ENCODE peak calls at places on chromosomes 4 and X, in five cellular contexts. C is SK-MEL-5; P is testis; D is activated T-helper 1 cell treated with anti-CD3 and anti-CD28 coated beads, Interleukin-12 subunit alpha, Interleukin-12 subunit beta, Interleukin-2, Interleukin-4 antibody, amounts not matched to agents 30 ng/mL and 10 ng/mL and 1 ng/mL, durations not matched to agents 14 hours and 24 hours and 36 hours; N is tibial artery. K is an unnamed sample.

GRCh38 chr4:86959588-86960500 is 25.0 kb downstream of the AFF1 start:
- DNase-seq in C (no peak), P (no peak), D (no peak), N (no peak), K (no peak)

GRCh38 chrX:148784137-148784536 is 283.7 kb downstream of the AFF2 start:
- DNase-seq in C (no peak), P (no peak), D (no peak), N (no peak), K (no peak)

GRCh38 chr4:24659241-24659961 is 75.0 kb upstream of the DHX15 start:
- DNase-seq in C (peak; percentile 26), P (peak; percentile 70), D (no peak), N (no peak), K (no peak)

GRCh38 chr4:41725254-41725653 is 23.3 kb downstream of the PHOX2B start:
- DNase-seq in C (peak; percentile 5), P (peak; percentile 23), D (no peak), N (no peak), K (no peak)

GRCh38 chr4:165016971-165017370 is 14.8 kb upstream of the TRIM60 start:
- DNase-seq in C (peak; percentile 61), P (no peak), D (no peak), N (no peak), K (no peak)

GRCh38 chrX:110667706-110668105 is 127.9 kb downstream of the CHRDL1 start:
- DNase-seq in C (no peak), P (no peak), D (no peak), N (no peak), K (no peak)

GRCh38 chr4:130603043-130603442 is 1507.1 kb downstream of the C4orf33 start:
- DNase-seq in C (peak; percentile 4), P (no peak), D (no peak), N (no peak), K (no peak)

GRCh38 chrX:40474205-40474626 is 106.6 kb upstream of the ATP6AP2 start:
- DNase-seq in C (no peak), P (no peak), D (no peak), N (no peak), K (no peak)

GRCh38 chrX:39886282-39886681 is 211.5 kb downstream of the BCOR start:
- DNase-seq in C (no peak), P (peak; percentile 81), D (no peak), N (no peak), K (no peak)

GRCh38 chr4:186823989-186824388 is 100.3 kb upstream of the FAT1 start:
- DNase-seq in C (no peak), P (no peak), D (no peak), N (no peak), K (no peak)

GRCh38 chr4:77819836-77820679 is 890 bp upstream of the CNOT6L start:
- DNase-seq in C (peak; percentile 74), P (peak; percentile 96), D (peak; percentile 92), N (peak; percentile 89), K (peak; percentile 97)

GRCh38 chrX:373641-374471 is 12.9 kb downstream of the PPP2R3B start:
- DNase-seq in C (no peak), P (peak; percentile 36), D (peak; percentile 29), N (no peak), K (no peak)

GRCh38 chrX:16458208-16458607 is 191.8 kb upstream of the S100G start:
- DNase-seq in C (no peak), P (no peak), D (no peak), N (no peak), K (no peak)

GRCh38 chr4:105058177-105058812 is 88.4 kb upstream of the TET2 start:
- DNase-seq in C (no peak), P (no peak), D (no peak), N (no peak), K (no peak)

GRCh38 chr4:8541981-8542715 is 38.0 kb upstream of the GPR78 start:
- DNase-seq in C (no peak), P (no peak), D (no peak), N (no peak), K (no peak)

GRCh38 chr4:86302242-86302641 is 57.6 kb downstream of the MAPK10 start:
- DNase-seq in C (no peak), P (peak; percentile 16), D (no peak), N (peak; percentile 22), K (no peak)

GRCh38 chr4:139665690-139666529 is at the start of gene MGST2:
- DNase-seq in C (peak; percentile 54), P (peak; percentile 87), D (peak; percentile 22), N (peak; percentile 78), K (no peak)

GRCh38 chrX:93673056-93673868 is at the start of gene NAP1L3:
- DNase-seq in C (peak; percentile 83), P (peak; percentile 88), D (peak; percentile 29), N (peak; percentile 49), K (peak; percentile 55)

GRCh38 chr4:16168710-16169388 is 57.4 kb downstream of the TAPT1 start:
- DNase-seq in C (no peak), P (no peak), D (no peak), N (no peak), K (no peak)

GRCh38 chrX:21638311-21638710 is 19.8 kb downstream of the KLHL34 start:
- DNase-seq in C (no peak), P (no peak), D (no peak), N (no peak), K (no peak)

GRCh38 chr4:83118869-83119268 is 4.3 kb upstream of the PLAC8 start:
- DNase-seq in C (no peak), P (no peak), D (no peak), N (no peak), K (no peak)

GRCh38 chr4:1398686-1399507 is 7.3 kb downstream of the NKX1-1 start:
- DNase-seq in C (no peak), P (no peak), D (no peak), N (peak; percentile 12), K (no peak)

GRCh38 chr4:177348348-177348747 is 38.7 kb downstream of the NEIL3 start:
- DNase-seq in C (no peak), P (no peak), D (no peak), N (no peak), K (no peak)

GRCh38 chrX:137575596-137576255 is 9.8 kb downstream of the ZIC3 start:
- DNase-seq in C (no peak), P (no peak), D (no peak), N (no peak), K (no peak)

GRCh38 chr4:8842614-8843013 is 29.0 kb downstream of the HMX1 start:
- DNase-seq in C (no peak), P (no peak), D (no peak), N (no peak), K (no peak)

K was measured in stimulated activated effector memory CD8-positive, alpha-beta T cell treated with anti-CD3 and anti-CD28 coated beads, Interleukin-12 subunit alpha, Interleukin-12 subunit beta, amount 100 ng/mL, for 72 hours.